ENCODE peak calls at places on chromosome 20, in four cellular contexts. One of them, this sample, is unnamed.

GRCh38 chr20:31570021-31570463 is 35.0 kb upstream of the ID1 start:
- DNase-seq in esophagus squamous epithelium: no peak
- DNase-seq in mammary epithelial cell: no peak
- DNase-seq in HepG2: peak
- DNase-seq in this sample: no peak

GRCh38 chr20:30611239-30611984 is 646.1 kb upstream of the DEFB115 start:
- DNase-seq in HepG2: no peak
- DNase-seq in mammary epithelial cell: no peak
- DNase-seq in esophagus squamous epithelium: no peak
- DNase-seq in this sample: no peak

GRCh38 chr20:58251979-58252591 is 23.6 kb upstream of the ANKRD60 start:
- DNase-seq in esophagus squamous epithelium: no peak
- DNase-seq in mammary epithelial cell: peak
- DNase-seq in HepG2: peak
- DNase-seq in this sample: no peak

GRCh38 chr20:39897058-39897457 is 792.0 kb downstream of the MAFB start:
- DNase-seq in esophagus squamous epithelium: no peak
- DNase-seq in HepG2: no peak
- DNase-seq in mammary epithelial cell: peak
- DNase-seq in this sample: no peak

GRCh38 chr20:3980260-3981131 is 34.9 kb downstream of the RNF24 start:
- DNase-seq in mammary epithelial cell: peak
- DNase-seq in HepG2: peak
- DNase-seq in esophagus squamous epithelium: no peak
- DNase-seq in this sample: no peak

GRCh38 chr20:51985013-51985415 is 182.7 kb upstream of the SALL4 start:
- DNase-seq in mammary epithelial cell: peak
- DNase-seq in HepG2: peak
- DNase-seq in esophagus squamous epithelium: no peak
- DNase-seq in this sample: no peak

GRCh38 chr20:33262658-33263065 is 20.4 kb upstream of the BPIFB1 start:
- DNase-seq in mammary epithelial cell: peak
- DNase-seq in esophagus squamous epithelium: no peak
- DNase-seq in HepG2: peak
- DNase-seq in this sample: peak

GRCh38 chr20:44396790-44397189 is 41.3 kb downstream of the HNF4A start:
- DNase-seq in mammary epithelial cell: no peak
- DNase-seq in esophagus squamous epithelium: no peak
- DNase-seq in HepG2: no peak
- DNase-seq in this sample: no peak

GRCh38 chr20:62159835-62160234 is 16.3 kb downstream of the SS18L1 start:
- DNase-seq in esophagus squamous epithelium: no peak
- DNase-seq in mammary epithelial cell: peak
- DNase-seq in HepG2: no peak
- DNase-seq in this sample: no peak

GRCh38 chr20:34990661-34991214 is 35.1 kb downstream of the MYH7B start:
- DNase-seq in HepG2: no peak
- DNase-seq in esophagus squamous epithelium: no peak
- DNase-seq in mammary epithelial cell: no peak
- DNase-seq in this sample: no peak

GRCh38 chr20:49285813-49286494 is 8.1 kb upstream of the ZNFX1 start:
- DNase-seq in esophagus squamous epithelium: no peak
- DNase-seq in HepG2: no peak
- DNase-seq in mammary epithelial cell: no peak
- DNase-seq in this sample: no peak

GRCh38 chr20:35005463-35005961 is 49.8 kb downstream of the MYH7B start:
- DNase-seq in mammary epithelial cell: no peak
- DNase-seq in HepG2: no peak
- DNase-seq in esophagus squamous epithelium: no peak
- DNase-seq in this sample: no peak

GRCh38 chr20:34983995-34984735 is 28.5 kb downstream of the MYH7B start:
- DNase-seq in mammary epithelial cell: no peak
- DNase-seq in HepG2: no peak
- DNase-seq in esophagus squamous epithelium: no peak
- DNase-seq in this sample: no peak

GRCh38 chr20:59269396-59270025 is 30.9 kb upstream of the EDN3 start:
- DNase-seq in mammary epithelial cell: no peak
- DNase-seq in HepG2: no peak
- DNase-seq in esophagus squamous epithelium: no peak
- DNase-seq in this sample: no peak

GRCh38 chr20:7695622-7696021 is 244.6 kb downstream of the HAO1 start:
- DNase-seq in HepG2: no peak
- DNase-seq in esophagus squamous epithelium: no peak
- DNase-seq in mammary epithelial cell: peak
- DNase-seq in this sample: no peak

GRCh38 chr20:59808729-59809381 is 124.6 kb downstream of the SYCP2 start:
- DNase-seq in mammary epithelial cell: no peak
- DNase-seq in esophagus squamous epithelium: no peak
- DNase-seq in HepG2: no peak
- DNase-seq in this sample: no peak

GRCh38 chr20:37494301-37494700 is 26.7 kb upstream of the NNAT start:
- DNase-seq in HepG2: no peak
- DNase-seq in esophagus squamous epithelium: no peak
- DNase-seq in mammary epithelial cell: no peak
- DNase-seq in this sample: no peak

GRCh38 chr20:37475258-37475657 is 45.8 kb upstream of the NNAT start:
- DNase-seq in mammary epithelial cell: no peak
- DNase-seq in esophagus squamous epithelium: no peak
- DNase-seq in HepG2: no peak
- DNase-seq in this sample: no peak

GRCh38 chr20:59013031-59013951 is 5.9 kb upstream of the TUBB1 start:
- DNase-seq in mammary epithelial cell: no peak
- DNase-seq in esophagus squamous epithelium: no peak
- DNase-seq in HepG2: no peak
- DNase-seq in this sample: no peak

GRCh38 chr20:43387737-43388136 is 70.0 kb upstream of the SRSF6 start:
- DNase-seq in HepG2: no peak
- DNase-seq in esophagus squamous epithelium: no peak
- DNase-seq in mammary epithelial cell: no peak
- DNase-seq in this sample: no peak

GRCh38 chr20:3580412-3580811 is 82.8 kb downstream of the GFRA4 start:
- DNase-seq in esophagus squamous epithelium: no peak
- DNase-seq in HepG2: no peak
- DNase-seq in mammary epithelial cell: no peak
- DNase-seq in this sample: no peak

GRCh38 chr20:9287826-9288225 is 218.9 kb downstream of the PLCB4 start:
- DNase-seq in mammary epithelial cell: no peak
- DNase-seq in HepG2: no peak
- DNase-seq in esophagus squamous epithelium: no peak
- DNase-seq in this sample: no peak

GRCh38 chr20:19633985-19634384 is 124.1 kb upstream of the RIN2 start:
- DNase-seq in HepG2: no peak
- DNase-seq in esophagus squamous epithelium: no peak
- DNase-seq in mammary epithelial cell: no peak
- DNase-seq in this sample: no peak

GRCh38 chr20:39029324-39029820 is 67.2 kb downstream of the DHX35 start:
- DNase-seq in HepG2: no peak
- DNase-seq in esophagus squamous epithelium: no peak
- DNase-seq in mammary epithelial cell: peak
- DNase-seq in this sample: no peak

GRCh38 chr20:19328676-19329075 is 116.2 kb downstream of the SLC24A3 start:
- DNase-seq in mammary epithelial cell: no peak
- DNase-seq in esophagus squamous epithelium: no peak
- DNase-seq in HepG2: no peak
- DNase-seq in this sample: no peak

GRCh38 chr20:1776608-1777475 is 118.4 kb upstream of the SIRPA start:
- DNase-seq in esophagus squamous epithelium: peak
- DNase-seq in mammary epithelial cell: peak
- DNase-seq in HepG2: peak
- DNase-seq in this sample: peak

GRCh38 chr20:24048014-24048611 is 59.5 kb upstream of the GGTLC1 start:
- DNase-seq in HepG2: no peak
- DNase-seq in esophagus squamous epithelium: no peak
- DNase-seq in mammary epithelial cell: no peak
- DNase-seq in this sample: no peak

GRCh38 chr20:46299078-46299477 is 9.2 kb downstream of the CDH22 start:
- DNase-seq in HepG2: no peak
- DNase-seq in esophagus squamous epithelium: no peak
- DNase-seq in mammary epithelial cell: no peak
- DNase-seq in this sample: no peak

GRCh38 chr20:47317127-47317895 is 39.2 kb downstream of the ZMYND8 start:
- DNase-seq in esophagus squamous epithelium: peak
- DNase-seq in mammary epithelial cell: peak
- DNase-seq in HepG2: peak
- DNase-seq in this sample: no peak

GRCh38 chr20:35497780-35498189 is 31.7 kb downstream of the C20orf173 start:
- DNase-seq in HepG2: no peak
- DNase-seq in mammary epithelial cell: no peak
- DNase-seq in esophagus squamous epithelium: no peak
- DNase-seq in this sample: peak

GRCh38 chr20:43975096-43975768 is 60.6 kb downstream of the TOX2 start:
- DNase-seq in esophagus squamous epithelium: no peak
- DNase-seq in HepG2: no peak
- DNase-seq in mammary epithelial cell: peak
- DNase-seq in this sample: no peak

GRCh38 chr20:56628015-56628872 is 862 bp upstream of the TFAP2C start:
- DNase-seq in mammary epithelial cell: no peak
- DNase-seq in HepG2: no peak
- DNase-seq in esophagus squamous epithelium: no peak
- DNase-seq in this sample: no peak

GRCh38 chr20:56627122-56628014 is 1.7 kb upstream of the TFAP2C start:
- DNase-seq in esophagus squamous epithelium: no peak
- DNase-seq in HepG2: no peak
- DNase-seq in mammary epithelial cell: no peak
- DNase-seq in this sample: no peak

GRCh38 chr20:56624786-56625681 is 4.1 kb upstream of the TFAP2C start:
- DNase-seq in mammary epithelial cell: no peak
- DNase-seq in HepG2: no peak
- DNase-seq in esophagus squamous epithelium: no peak
- DNase-seq in this sample: no peak

GRCh38 chr20:56625837-56626236 is 3.3 kb upstream of the TFAP2C start:
- DNase-seq in mammary epithelial cell: no peak
- DNase-seq in HepG2: no peak
- DNase-seq in esophagus squamous epithelium: no peak
- DNase-seq in this sample: no peak

DNA sequence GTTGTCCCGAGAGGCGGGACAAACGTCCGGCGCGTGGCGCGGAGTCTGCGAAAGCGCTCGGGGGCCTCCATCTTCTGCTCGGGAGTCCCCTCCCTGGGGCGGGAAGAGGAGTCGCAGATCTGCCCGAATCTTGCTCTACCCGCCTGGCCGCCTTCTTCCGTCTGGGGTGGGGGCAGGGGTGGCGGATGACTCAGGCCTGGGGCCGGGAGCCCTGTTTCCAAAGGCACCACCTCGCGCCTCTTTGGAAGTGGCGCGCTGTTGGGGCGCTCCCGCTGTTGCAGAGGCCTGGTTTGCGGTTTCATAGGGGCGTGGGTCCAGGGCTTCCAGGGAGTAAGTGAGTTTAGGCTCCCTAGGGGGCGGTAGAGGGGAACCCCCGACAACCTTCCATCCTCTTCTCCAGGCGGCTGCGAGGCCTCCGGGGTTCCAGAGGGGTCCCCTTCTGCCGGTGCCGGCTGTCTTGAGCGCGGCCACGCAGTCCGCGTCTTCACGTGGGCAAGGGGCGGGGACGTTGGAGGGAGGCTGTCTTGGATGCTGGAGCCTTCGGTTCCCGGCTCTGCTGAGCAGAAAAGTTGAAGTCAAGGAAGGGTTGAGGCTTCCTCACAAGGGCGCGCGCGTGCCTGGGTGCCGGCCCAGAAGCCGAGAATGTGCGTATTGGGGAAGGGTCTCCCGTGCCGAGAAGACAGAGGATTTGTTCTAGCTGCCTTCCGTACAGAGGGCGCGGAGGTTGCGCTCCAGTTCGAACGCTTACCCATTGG is 2.6 kb upstream of the TFAP2C start:
- DNase-seq in esophagus squamous epithelium: no peak
- DNase-seq in HepG2: no peak
- DNase-seq in mammary epithelial cell: no peak
- DNase-seq in this sample: no peak
- TF ChIP-seq CTCF in esophagus squamous epithelium: no peak
- TF ChIP-seq CTCF in HepG2: peak
- TF ChIP-seq CTCF in mammary epithelial cell: peak
- TF ChIP-seq CTCF in this sample: no peak

DNA sequence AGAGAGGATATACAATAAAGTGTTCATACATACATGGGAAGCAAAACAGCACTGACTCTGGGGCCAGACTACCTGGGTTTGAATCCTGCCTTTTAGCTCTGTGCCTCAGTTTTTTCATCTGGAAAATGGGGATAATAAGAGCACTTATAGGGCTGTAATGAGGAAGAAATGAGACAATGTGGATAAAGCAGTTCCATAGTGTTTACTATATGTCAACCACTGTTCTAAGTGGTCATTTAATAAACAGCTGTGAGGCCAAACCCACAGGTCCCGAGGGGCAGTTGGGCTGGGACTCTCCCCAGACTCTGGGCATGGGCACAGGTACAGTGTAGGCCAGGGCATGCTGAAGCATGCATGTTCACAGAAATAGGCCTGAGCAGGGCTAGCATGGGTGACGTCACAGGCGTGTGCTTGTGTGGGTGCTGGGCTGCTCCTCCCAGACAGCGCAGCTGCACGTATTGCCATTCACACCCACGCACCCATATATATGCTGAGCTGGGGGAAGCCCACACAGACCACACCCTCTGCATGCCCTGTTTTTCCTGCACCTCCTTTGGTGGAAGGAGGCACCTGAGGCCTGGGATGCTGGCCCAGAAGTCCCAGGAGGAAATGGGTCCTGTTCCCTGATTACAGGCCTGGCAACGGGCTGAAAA is 3.5 kb upstream of the PLCG1 start:
- DNase-seq in HepG2: no peak
- DNase-seq in esophagus squamous epithelium: no peak
- DNase-seq in mammary epithelial cell: peak
- DNase-seq in this sample: no peak
- H3K4me3 ChIP-seq in HepG2: no peak
- H3K4me3 ChIP-seq in esophagus squamous epithelium: no peak
- H3K4me3 ChIP-seq in mammary epithelial cell: no peak
- H3K4me3 ChIP-seq in this sample: no peak

GRCh38 chr20:63230800-63231268 is 4.9 kb upstream of the BIRC7 start:
- DNase-seq in esophagus squamous epithelium: no peak
- DNase-seq in HepG2: peak
- DNase-seq in mammary epithelial cell: peak
- DNase-seq in this sample: peak
- TF ChIP-seq CTCF in esophagus squamous epithelium: peak
- TF ChIP-seq CTCF in HepG2: peak
- TF ChIP-seq CTCF in mammary epithelial cell: no peak
- TF ChIP-seq CTCF in this sample: no peak

GRCh38 chr20:50484271-50484976 is 25.8 kb upstream of the PTPN1 start:
- DNase-seq in HepG2: no peak
- DNase-seq in mammary epithelial cell: peak
- DNase-seq in esophagus squamous epithelium: no peak
- DNase-seq in this sample: no peak
- H3K4me3 ChIP-seq in HepG2: no peak
- H3K4me3 ChIP-seq in mammary epithelial cell: peak
- H3K4me3 ChIP-seq in esophagus squamous epithelium: no peak
- H3K4me3 ChIP-seq in this sample: no peak

This sample was measured in pancreas.